ENCODE peak calls at places on chromosome 13, in nine cellular contexts. O, P, J, G, X, H, D, B and A are unnamed samples.

GRCh38 chr13:75369986-75370385 is 112.0 kb downstream of the TBC1D4 start:
- DNase-seq in O (no peak), P (no peak), J (peak; percentile 37), G (no peak), X (no peak), H (no peak), D (no peak), B (no peak), A (no peak)

GRCh38 chr13:81051873-81052272 is 710.9 kb upstream of the SPRY2 start:
- DNase-seq in O (no peak), P (no peak), J (no peak), G (no peak), X (no peak), H (no peak), D (no peak), B (no peak), A (no peak)

GRCh38 chr13:43058836-43059235 is 35.5 kb downstream of the DNAJC15 start:
- DNase-seq in O (no peak), P (no peak), J (no peak), G (no peak), X (no peak), H (no peak), D (no peak), B (no peak), A (no peak)

GRCh38 chr13:94009696-94010095 is 469.8 kb downstream of the DCT start:
- DNase-seq in O (peak; percentile 64), P (no peak), J (no peak), G (no peak), X (no peak), H (no peak), D (no peak), B (no peak), A (no peak)

GRCh38 chr13:44153536-44153935 is 220.1 kb upstream of the SERP2 start:
- DNase-seq in O (no peak), P (no peak), J (no peak), G (no peak), X (no peak), H (no peak), D (no peak), B (no peak), A (no peak)

GRCh38 chr13:40376296-40376849 is 290.1 kb downstream of the FOXO1 start:
- DNase-seq in O (no peak), P (no peak), J (no peak), G (no peak), X (no peak), H (no peak), D (no peak), B (no peak), A (no peak)

GRCh38 chr13:32581177-32581786 is 5.0 kb upstream of the PDS5B start:
- DNase-seq in O (peak; percentile 47), P (no peak), J (no peak), G (no peak), X (no peak), H (no peak), D (no peak), B (no peak), A (no peak)

GRCh38 chr13:81078048-81078447 is 737.1 kb upstream of the SPRY2 start:
- DNase-seq in O (no peak), P (no peak), J (no peak), G (no peak), X (no peak), H (no peak), D (no peak), B (no peak), A (no peak)

GRCh38 chr13:43301341-43301969 is 278.1 kb downstream of the DNAJC15 start:
- DNase-seq in O (peak; percentile 57), P (no peak), J (no peak), G (no peak), X (no peak), H (no peak), D (no peak), B (no peak), A (no peak)

GRCh38 chr13:113399755-113400149 is 35.8 kb upstream of the GRTP1 start:
- DNase-seq in O (no peak), P (no peak), J (no peak), G (peak; percentile 23), X (no peak), H (peak; percentile 23), D (no peak), B (no peak), A (no peak)

GRCh38 chr13:68048802-68049359 is 818.7 kb upstream of the PCDH9 start:
- DNase-seq in O (no peak), P (no peak), J (no peak), G (no peak), X (no peak), H (no peak), D (no peak), B (no peak), A (no peak)

GRCh38 chr13:42064259-42064658 is 15.8 kb downstream of the DGKH start:
- DNase-seq in O (peak; percentile 94), P (no peak), J (no peak), G (no peak), X (no peak), H (no peak), D (no peak), B (no peak), A (no peak)

GRCh38 chr13:31160857-31161582 is 684 bp downstream of the HSPH1 start:
- DNase-seq in O (peak; percentile 75), P (peak; percentile 70), J (peak; percentile 48), G (peak; percentile 78), X (peak; percentile 68), H (peak; percentile 77), D (peak; percentile 23), B (no peak), A (no peak)

GRCh38 chr13:106213028-106213427 is 322.4 kb downstream of the EFNB2 start:
- DNase-seq in O (no peak), P (no peak), J (no peak), G (no peak), X (no peak), H (no peak), D (no peak), B (no peak), A (no peak)

GRCh38 chr13:25276748-25277147 is 10.5 kb downstream of the MTMR6 start:
- DNase-seq in O (peak; percentile 65), P (no peak), J (no peak), G (no peak), X (no peak), H (no peak), D (no peak), B (no peak), A (no peak)

GRCh38 chr13:36242761-36243160 is 28.4 kb upstream of the SOHLH2 start:
- DNase-seq in O (no peak), P (no peak), J (no peak), G (no peak), X (no peak), H (no peak), D (no peak), B (no peak), A (no peak)

GRCh38 chr13:44386932-44387556 is 13.4 kb downstream of the SERP2 start:
- DNase-seq in O (no peak), P (no peak), J (no peak), G (no peak), X (no peak), H (no peak), D (no peak), B (no peak), A (no peak)

DNA sequence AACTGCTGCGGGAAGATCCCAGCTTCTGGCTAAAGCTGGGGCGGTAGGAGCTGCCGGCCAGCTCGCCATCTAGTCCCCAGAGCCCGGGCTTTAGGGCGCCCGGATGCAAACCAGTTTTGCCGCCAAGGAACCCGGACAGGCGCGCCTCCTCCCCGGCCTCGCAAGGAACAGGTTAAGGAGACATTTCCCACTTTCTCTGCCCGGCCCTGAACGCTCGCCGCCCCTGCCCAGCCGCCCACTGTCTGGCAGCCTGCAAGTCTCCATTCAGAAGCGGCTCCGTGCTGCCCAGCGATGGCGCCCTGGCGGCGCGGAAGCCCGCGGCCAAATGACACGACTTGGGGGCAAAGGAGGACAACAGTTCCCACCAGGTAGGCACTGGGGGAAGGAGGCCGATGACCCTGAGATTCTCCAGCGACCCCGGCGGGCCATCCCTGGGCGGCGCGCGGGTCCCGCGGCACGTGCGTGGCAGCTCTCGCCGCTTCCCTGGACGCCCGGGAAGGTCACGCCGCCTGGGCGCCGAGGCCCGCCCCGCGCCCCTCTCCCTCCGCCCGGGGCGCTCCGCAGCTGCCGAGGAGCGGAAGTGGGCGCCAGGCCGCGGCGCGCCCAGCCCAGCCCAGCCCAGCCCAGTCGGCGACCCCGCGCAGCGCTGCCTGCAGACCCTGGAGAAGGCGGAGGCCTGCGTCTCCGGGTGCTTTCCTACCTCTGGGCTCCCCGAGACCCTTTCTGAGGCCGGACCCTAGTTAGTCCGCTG is 42.2 kb upstream of the HNRNPA1L2 start:
- DNase-seq in O (peak; percentile 13), P (peak; percentile 24), J (peak; percentile 36), G (no peak), X (no peak), H (no peak), D (peak; percentile 36), B (no peak), A (no peak)
- TF ChIP-seq POLR2A in O (no peak), P (no peak), J (peak; percentile 28), G (no peak), X (no peak), H (no peak), D (no peak), B (no peak), A (no peak)

GRCh38 chr13:110561335-110562033 is at the start of gene RAB20:
- DNase-seq in O (peak; percentile 76), P (peak; percentile 92), J (peak; percentile 84), G (peak; percentile 95), X (peak; percentile 94), H (peak; percentile 96), D (peak; percentile 66), B (peak; percentile 84), A (peak; percentile 77)
- TF ChIP-seq POLR2A in O (no peak), P (peak; percentile 87), J (peak; percentile 57), G (peak; percentile 80), X (peak; percentile 51), H (peak; percentile 79), D (peak; percentile 51), B (no peak), A (no peak)

DNA sequence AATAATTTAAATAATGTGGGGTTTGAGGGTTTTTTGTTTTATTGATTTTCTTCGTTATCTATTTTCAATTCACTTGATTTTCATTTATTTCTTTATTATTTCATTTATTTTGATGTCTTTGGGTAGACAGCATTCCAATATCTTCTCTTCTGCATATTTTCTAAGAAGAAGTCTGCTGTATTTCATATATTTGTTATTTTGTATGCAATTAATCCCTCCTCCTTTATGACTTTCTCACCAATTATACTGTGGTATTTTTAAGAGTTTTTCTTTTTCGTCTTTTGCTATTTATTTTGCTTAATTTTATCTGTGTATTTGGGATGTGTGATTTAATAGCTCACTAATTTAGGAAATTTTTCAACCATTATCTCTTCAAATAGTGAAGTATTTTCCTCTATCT is 1444.4 kb upstream of the MIR17HG start:
- DNase-seq in O (no peak), P (no peak), J (no peak), G (no peak), X (no peak), H (no peak), D (no peak), B (no peak), A (no peak)
- TF ChIP-seq POLR2A in O (no peak), P (no peak), J (no peak), G (no peak), X (no peak), H (no peak), D (no peak), B (no peak), A (no peak)

DNA sequence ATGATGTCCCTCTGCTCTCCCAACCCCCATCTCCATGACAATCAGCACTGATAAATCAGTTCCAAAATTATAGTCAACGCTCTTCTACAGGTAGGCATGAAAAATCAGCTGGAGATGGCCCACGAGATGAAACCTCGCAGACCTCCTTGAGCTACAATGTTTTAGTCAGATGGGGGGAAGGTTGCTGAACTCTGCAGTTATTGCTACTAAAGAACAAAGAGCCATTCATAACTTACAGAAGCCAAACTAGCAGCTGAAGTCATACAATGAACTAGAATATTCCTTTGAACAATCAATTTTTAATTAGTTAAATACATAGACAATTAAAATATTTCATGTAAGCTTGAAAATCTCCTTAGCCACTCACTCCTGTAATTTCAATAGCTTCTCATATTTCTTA is 179.2 kb downstream of the NHLRC3 start:
- DNase-seq in O (no peak), P (no peak), J (no peak), G (no peak), X (no peak), H (no peak), D (no peak), B (no peak), A (no peak)
- TF ChIP-seq POLR2A in O (no peak), P (no peak), J (no peak), G (no peak), X (no peak), H (no peak), D (no peak), B (no peak), A (no peak)